ENCODE peak calls at places on chromosomes 12 and 14, in six cellular contexts. U is hypothalamus; T is NCI-H1417; K is stimulated activated CD4-positive, alpha-beta T cell treated with anti-CD3 and anti-CD28 coated beads, Interleukin-4, amount 100 ng/mL, for 24 hours; R is tibial artery; E is smooth muscle cell of the brain vasculature. W is an unnamed sample.

GRCh38 chr12:93804392-93805179 is 127.4 kb downstream of the CRADD start:
- DNase-seq in U (no peak), T (no peak), K (no peak), R (no peak), E (no peak), W (no peak)

GRCh38 chr14:61179061-61179675 is 102.0 kb downstream of the TMEM30B start:
- DNase-seq in U (no peak), T (no peak), K (no peak), R (no peak), E (no peak), W (no peak)

GRCh38 chr14:105858676-105859025 is 332.3 kb downstream of the TMEM121 start:
- DNase-seq in U (no peak), T (no peak), K (no peak), R (peak; percentile 48), E (no peak), W (no peak)

GRCh38 chr14:100529561-100530031 is 57.6 kb downstream of the BEGAIN start:
- DNase-seq in U (no peak), T (no peak), K (no peak), R (peak; percentile 51), E (no peak), W (no peak)

GRCh38 chr14:95185452-95186392 is 28.4 kb upstream of the DICER1 start:
- DNase-seq in U (no peak), T (no peak), K (no peak), R (no peak), E (no peak), W (no peak)

GRCh38 chr12:45216983-45217485 is 1.1 kb downstream of the ANO6 start:
- DNase-seq in U (no peak), T (no peak), K (no peak), R (no peak), E (no peak), W (no peak)

GRCh38 chr14:34051966-34052657 is 101.2 kb upstream of the EGLN3 start:
- DNase-seq in U (no peak), T (no peak), K (no peak), R (no peak), E (no peak), W (peak; percentile 33)

GRCh38 chr12:21713138-21713537 is 55.5 kb upstream of the LDHB start:
- DNase-seq in U (no peak), T (no peak), K (no peak), R (no peak), E (no peak), W (no peak)

GRCh38 chr14:101113835-101114725 is 210.6 kb upstream of the RTL1 start:
- DNase-seq in U (no peak), T (no peak), K (no peak), R (no peak), E (no peak), W (no peak)

GRCh38 chr14:89378119-89378518 is 38.9 kb downstream of the FOXN3 start:
- DNase-seq in U (peak; percentile 30), T (no peak), K (peak; percentile 47), R (no peak), E (no peak), W (peak; percentile 57)

GRCh38 chr12:53954694-53955035 is at the start of gene HOXC12:
- DNase-seq in U (no peak), T (peak; percentile 39), K (no peak), R (no peak), E (no peak), W (no peak)

GRCh38 chr14:65849558-65849957 is 437.0 kb downstream of the FUT8 start:
- DNase-seq in U (no peak), T (no peak), K (no peak), R (no peak), E (no peak), W (no peak)

GRCh38 chr12:121765573-121765972 is 27.9 kb downstream of the RHOF start:
- DNase-seq in U (no peak), T (no peak), K (no peak), R (no peak), E (peak; percentile 89), W (no peak)

GRCh38 chr12:119069029-119069731 is 87.8 kb downstream of the SRRM4 start:
- DNase-seq in U (no peak), T (peak; percentile 85), K (no peak), R (no peak), E (no peak), W (no peak)

GRCh38 chr12:45893240-45893639 is 97.1 kb downstream of the SCAF11 start:
- DNase-seq in U (no peak), T (no peak), K (no peak), R (no peak), E (no peak), W (no peak)

GRCh38 chr12:7042847-7043246 is 17.7 kb upstream of the C1S start:
- DNase-seq in U (no peak), T (peak; percentile 10), K (no peak), R (no peak), E (no peak), W (no peak)

GRCh38 chr14:93752980-93753561 is 35.2 kb downstream of the PRIMA1 start:
- DNase-seq in U (peak; percentile 89), T (no peak), K (no peak), R (peak; percentile 81), E (no peak), W (no peak)

GRCh38 chr12:116926283-116927243 is 15.8 kb downstream of the FBXW8 start:
- DNase-seq in U (no peak), T (no peak), K (no peak), R (no peak), E (no peak), W (no peak)

GRCh38 chr12:129372876-129373275 is 519.6 kb downstream of the GLT1D1 start:
- DNase-seq in U (no peak), T (no peak), K (no peak), R (no peak), E (no peak), W (no peak)

GRCh38 chr14:102078840-102079699 is 7.8 kb downstream of the HSP90AA1 start:
- DNase-seq in U (no peak), T (no peak), K (no peak), R (no peak), E (no peak), W (no peak)

GRCh38 chr14:74459289-74459946 is 33.4 kb upstream of the SYNDIG1L start:
- DNase-seq in U (no peak), T (no peak), K (peak; percentile 26), R (no peak), E (peak; percentile 17), W (peak; percentile 57)

GRCh38 chr12:123149088-123149827 is 1.6 kb downstream of the PITPNM2 start:
- DNase-seq in U (no peak), T (no peak), K (no peak), R (no peak), E (no peak), W (no peak)

GRCh38 chr12:25817166-25817565 is 141.3 kb upstream of the RASSF8 start:
- DNase-seq in U (no peak), T (no peak), K (no peak), R (no peak), E (no peak), W (no peak)

GRCh38 chr14:94875256-94875655 is 105.3 kb upstream of the GSC start:
- DNase-seq in U (no peak), T (no peak), K (no peak), R (no peak), E (no peak), W (no peak)

GRCh38 chr12:131390408-131391100 is 320.3 kb upstream of the SFSWAP start:
- DNase-seq in U (no peak), T (no peak), K (no peak), R (no peak), E (no peak), W (no peak)

GRCh38 chr14:37464192-37464858 is 130.7 kb downstream of the FOXA1 start:
- DNase-seq in U (no peak), T (no peak), K (no peak), R (no peak), E (no peak), W (no peak)

GRCh38 chr12:45586486-45586885 is 143.0 kb upstream of the ARID2 start:
- DNase-seq in U (no peak), T (no peak), K (no peak), R (no peak), E (no peak), W (no peak)

GRCh38 chr12:112322882-112323547 is 59.2 kb downstream of the HECTD4 start:
- DNase-seq in U (no peak), T (no peak), K (no peak), R (no peak), E (no peak), W (no peak)

GRCh38 chr14:39372656-39373055 is 59.6 kb downstream of the FBXO33 start:
- DNase-seq in U (no peak), T (no peak), K (no peak), R (no peak), E (no peak), W (no peak)

GRCh38 chr14:103118019-103118662 is 5.1 kb upstream of the TNFAIP2 start:
- DNase-seq in U (peak; percentile 20), T (no peak), K (no peak), R (peak; percentile 84), E (no peak), W (no peak)

GRCh38 chr14:99118046-99118721 is 153.8 kb downstream of the BCL11B start:
- DNase-seq in U (no peak), T (no peak), K (no peak), R (peak; percentile 39), E (no peak), W (no peak)

GRCh38 chr14:90853116-90853515 is 36.9 kb upstream of the TTC7B start:
- DNase-seq in U (no peak), T (no peak), K (no peak), R (no peak), E (no peak), W (no peak)

GRCh38 chr14:41642402-41643195 is 35.9 kb downstream of the LRFN5 start:
- DNase-seq in U (no peak), T (no peak), K (no peak), R (no peak), E (no peak), W (no peak)

W was measured in GM10248.